ENCODE peak calls at places on chromosomes 16 and 17, in ten cellular contexts. P is body of pancreas, Z is endothelial cell of umbilical vein, K is IMR-90, Q is heart left ventricle, J is prostate gland, X is ovary, I is uterus, V is tibial nerve, M is testis. E is an unnamed sample.
A peak's percentile ranks its signal among the peaks of the same experiment; 100 is the strongest.

GRCh38 chr17:1078831-1079561 is 82.1 kb downstream of the TIMM22 start:
- DNase-seq in K (no peak), M (no peak), P (no peak), Z (no peak), I (no peak), V (no peak), X (peak; percentile 66), Q (peak; percentile 81), J (no peak), E (no peak)

GRCh38 chr16:50359626-50360025 is 9.2 kb downstream of the BRD7 start:
- DNase-seq in Q (no peak), I (no peak), Z (no peak), M (no peak), J (no peak), V (no peak), P (no peak), X (no peak), K (no peak), E (no peak)

GRCh38 chr16:57013902-57014301 is 24.5 kb downstream of the NLRC5 start:
- DNase-seq in V (no peak), Z (no peak), K (no peak), X (no peak), M (no peak), J (no peak), I (no peak), Q (no peak), P (no peak), E (no peak)

GRCh38 chr16:51839697-51840462 is 688.8 kb upstream of the SALL1 start:
- DNase-seq in Z (no peak), P (no peak), Q (no peak), M (no peak), X (no peak), V (no peak), J (no peak), K (peak; percentile 60), I (no peak), E (no peak)

GRCh38 chr17:58387834-58388233 is 29.5 kb downstream of the RNF43 start:
- DNase-seq in Z (no peak), X (no peak), M (no peak), Q (no peak), I (no peak), V (no peak), K (no peak), P (no peak), J (no peak), E (no peak)

GRCh38 chr17:29069526-29070041 is 26.6 kb downstream of the PIPOX start:
- DNase-seq in I (no peak), V (no peak), M (peak; percentile 62), P (no peak), K (peak; percentile 9), Q (peak; percentile 51), J (no peak), Z (peak; percentile 42), X (no peak), E (no peak)

GRCh38 chr16:89827383-89828198 is 684 bp upstream of the SPIRE2 start:
- DNase-seq in P (peak; percentile 52), X (no peak), M (peak; percentile 57), Z (peak; percentile 18), K (peak; percentile 62), J (peak; percentile 46), V (no peak), Q (peak; percentile 65), I (no peak), E (no peak)

GRCh38 chr16:56669005-56669839 is at the start of gene MT1H:
- DNase-seq in Z (no peak), X (no peak), P (peak; percentile 81), V (no peak), M (no peak), K (no peak), I (no peak), Q (no peak), J (no peak), E (no peak)

GRCh38 chr17:19650826-19651225 is 2.3 kb downstream of the ALDH3A2 start:
- DNase-seq in Z (no peak), Q (no peak), X (no peak), P (no peak), K (peak; percentile 59), V (no peak), J (no peak), I (no peak), M (no peak), E (no peak)

GRCh38 chr17:19647697-19648474 is 665 bp upstream of the ALDH3A2 start:
- DNase-seq in K (peak; percentile 54), J (peak; percentile 45), I (peak; percentile 76), Q (peak; percentile 80), V (peak; percentile 42), P (peak; percentile 62), M (peak; percentile 74), X (peak; percentile 74), Z (peak; percentile 72), E (peak; percentile 90)

GRCh38 chr17:19651461-19652238 is 3.1 kb downstream of the ALDH3A2 start:
- DNase-seq in K (no peak), Q (no peak), V (no peak), X (no peak), I (no peak), J (no peak), Z (no peak), M (no peak), P (no peak), E (no peak)

GRCh38 chr17:19646788-19647696 is 1.5 kb upstream of the ALDH3A2 start:
- DNase-seq in Z (peak; percentile 53), M (no peak), I (no peak), P (peak; percentile 49), J (no peak), V (no peak), K (no peak), Q (no peak), X (no peak), E (no peak)

DNA sequence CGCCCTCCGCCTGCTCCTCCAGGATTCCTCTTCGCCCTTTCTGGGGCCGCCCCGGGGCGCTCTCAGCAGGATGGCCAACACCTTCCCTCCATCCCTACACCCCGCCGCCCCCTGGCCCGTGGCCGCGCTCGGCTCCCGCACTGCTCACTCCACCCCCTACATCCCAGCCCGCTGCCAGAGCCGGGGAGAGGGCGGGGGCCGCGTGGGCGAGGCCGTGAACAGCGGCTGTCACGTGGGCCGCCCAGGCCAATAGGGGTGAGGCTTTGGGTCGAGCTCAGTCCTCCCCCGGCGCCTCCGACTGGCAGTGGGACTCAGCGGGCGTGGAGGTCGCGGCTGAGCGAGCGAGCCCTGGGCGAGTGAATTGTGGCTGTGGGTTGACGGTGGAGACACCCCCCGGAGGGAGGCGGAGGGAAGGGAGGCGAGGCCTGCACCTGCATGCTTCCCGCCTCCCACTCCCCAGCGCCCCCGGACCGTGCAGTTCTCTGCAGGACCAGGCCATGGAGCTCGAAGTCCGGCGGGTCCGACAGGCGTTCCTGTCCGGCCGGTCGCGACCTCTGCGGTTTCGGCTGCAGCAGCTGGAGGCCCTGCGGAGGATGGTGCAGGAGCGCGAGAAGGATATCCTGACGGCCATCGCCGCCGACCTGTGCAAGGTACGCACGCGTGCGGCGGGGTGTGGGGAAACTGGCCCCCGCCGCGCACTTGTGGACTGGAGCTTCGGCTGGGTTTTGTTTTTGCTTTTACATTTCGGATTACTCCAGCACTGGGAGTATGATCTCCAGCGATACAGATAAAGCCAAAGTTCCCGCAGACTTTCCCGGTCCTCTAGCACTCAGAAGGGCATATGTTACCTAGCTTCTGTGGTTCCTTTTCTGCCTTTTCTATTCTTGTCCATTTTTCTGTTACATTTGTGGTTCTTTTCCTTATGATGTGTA is at the start of gene ALDH3A2:
- DNase-seq in Q (peak; percentile 99), M (peak; percentile 99), K (peak; percentile 79), Z (peak; percentile 94), J (peak; percentile 98), P (peak; percentile 97), V (peak; percentile 97), X (peak; percentile 97), I (peak; percentile 98), E (peak; percentile 100)
- TF ChIP-seq POLR2A in Q (peak; percentile 98), M (peak; percentile 42), K (peak; percentile 52), Z (peak; percentile 88), J (peak; percentile 96), P (peak; percentile 96), V (peak; percentile 93), X (peak; percentile 95), I (peak; percentile 98), E (peak; percentile 94)

GRCh38 chr17:41391535-41391934 is 5.9 kb downstream of the KRT31 start:
- DNase-seq in K (no peak), Q (no peak), X (no peak), P (no peak), Z (no peak), V (no peak), J (no peak), I (no peak), M (no peak), E (no peak)
- H3K27me3 ChIP-seq in K (no peaks in the 10 kb centered on the region), Q (no peaks in the 10 kb centered on the region), X (no peaks in the 10 kb centered on the region), P (no peaks in the 10 kb centered on the region), Z (peaks cover 8% of the 10 kb centered on the region), V (no peaks in the 10 kb centered on the region), J (no peaks in the 10 kb centered on the region), I (no peaks in the 10 kb centered on the region), M (no peaks in the 10 kb centered on the region), E (peaks cover 12% of the 10 kb centered on the region)

GRCh38 chr17:7404737-7405412 is 978 bp upstream of the TMEM256 start:
- DNase-seq in J (no peak), Q (peak; percentile 68), I (no peak), X (no peak), Z (peak; percentile 41), V (peak; percentile 49), P (peak; percentile 48), M (peak; percentile 57), K (no peak), E (peak; percentile 92)
- TF ChIP-seq POLR2A in J (peak; percentile 76), Q (peak; percentile 42), I (peak; percentile 89), X (peak; percentile 70), Z (no peak), V (no peak), P (peak; percentile 48), M (no peak), K (peak; percentile 86), E (no peak)

GRCh38 chr17:80414803-80415625 is at the start of gene ENDOV:
- DNase-seq in Z (peak; percentile 91), J (peak; percentile 93), P (peak; percentile 95), I (peak; percentile 93), Q (peak; percentile 96), M (peak; percentile 97), K (peak; percentile 91), X (peak; percentile 94), V (peak; percentile 86), E (peak; percentile 99)

GRCh38 chr17:80408872-80409271 is 6.1 kb upstream of the ENDOV start:
- DNase-seq in P (peak; percentile 66), Z (peak; percentile 71), M (peak; percentile 44), J (no peak), Q (no peak), K (no peak), X (no peak), I (no peak), V (no peak), E (no peak)

GRCh38 chr17:80413771-80414507 is 1.0 kb upstream of the ENDOV start:
- DNase-seq in X (no peak), V (no peak), P (peak; percentile 46), J (no peak), Q (no peak), K (no peak), M (no peak), I (no peak), Z (no peak), E (no peak)

GRCh38 chr17:80414508-80414802 is 512 bp upstream of the ENDOV start:
- DNase-seq in K (no peak), J (no peak), Z (peak; percentile 45), P (peak; percentile 21), Q (no peak), I (no peak), X (no peak), V (no peak), M (peak; percentile 33), E (no peak)

DNA sequence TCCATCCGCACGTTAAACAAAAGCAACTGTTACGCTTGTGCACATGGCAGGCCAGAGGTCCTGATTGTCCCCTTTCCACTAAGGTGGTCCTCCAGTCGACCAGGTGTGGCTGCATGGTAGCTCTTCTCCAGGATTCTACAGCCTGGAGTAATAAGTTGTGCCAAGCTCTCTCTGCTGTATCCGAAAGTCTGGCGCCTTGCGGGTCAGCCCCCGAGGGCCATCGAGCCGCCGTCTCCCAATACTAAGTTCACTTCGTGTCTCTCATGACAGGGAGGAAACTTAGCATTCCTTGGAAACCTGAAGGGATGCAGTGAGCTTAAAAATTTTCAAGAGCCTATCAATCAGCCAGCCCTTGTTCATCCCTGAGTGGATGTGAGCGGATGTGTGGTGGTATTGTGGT is 5.3 kb upstream of the ENDOV start:
- DNase-seq in I (no peak), M (no peak), X (no peak), K (no peak), V (no peak), J (no peak), Z (no peak), P (no peak), Q (no peak), E (no peak)
- H3K27me3 ChIP-seq in I (no peaks in the 10 kb centered on the region), M (no peaks in the 10 kb centered on the region), X (no peaks in the 10 kb centered on the region), K (peaks cover 13% of the 10 kb centered on the region), V (no peaks in the 10 kb centered on the region), J (no peaks in the 10 kb centered on the region), Z (peaks cover 13% of the 10 kb centered on the region), P (no peaks in the 10 kb centered on the region), Q (no peaks in the 10 kb centered on the region), E (no peaks in the 10 kb centered on the region)